ENCODE peak calls at places on chromosome 12, in six cellular contexts. H is transverse colon, U is K562, O is ovary, C is A549, P is suprapubic skin. B is an unnamed sample.

GRCh38 chr12:29103539-29103974 is 45.5 kb upstream of the FAR2 start:
- DNase-seq in H (peak), U (no peak), O (no peak), C (no peak), P (no peak), B (no peak)

GRCh38 chr12:3185260-3185870 is 108.2 kb downstream of the TSPAN9 start:
- DNase-seq in H (no peak), U (no peak), O (no peak), C (no peak), P (no peak), B (no peak)

GRCh38 chr12:52608161-52608560 is 6.9 kb upstream of the KRT72 start:
- DNase-seq in H (no peak), U (no peak), O (no peak), C (no peak), P (no peak), B (no peak)

GRCh38 chr12:115752151-115752550 is 525.3 kb downstream of the MED13L start:
- DNase-seq in H (no peak), U (no peak), O (no peak), C (no peak), P (no peak), B (no peak)

GRCh38 chr12:119710374-119710773 is 42.4 kb downstream of the PRKAB1 start:
- DNase-seq in H (no peak), U (no peak), O (no peak), C (no peak), P (no peak), B (no peak)

GRCh38 chr12:81359736-81360135 is 281.9 kb downstream of the ACSS3 start:
- DNase-seq in H (no peak), U (no peak), O (no peak), C (no peak), P (no peak), B (no peak)

GRCh38 chr12:96220902-96221301 is 26.7 kb downstream of the ELK3 start:
- DNase-seq in H (no peak), U (no peak), O (no peak), C (no peak), P (no peak), B (no peak)

GRCh38 chr12:1931642-1932041 is 13.2 kb upstream of the CACNA2D4 start:
- DNase-seq in H (no peak), U (no peak), O (no peak), C (no peak), P (no peak), B (no peak)

GRCh38 chr12:96698965-96699364 is 208.1 kb upstream of the NEDD1 start:
- DNase-seq in H (peak), U (peak), O (no peak), C (peak), P (no peak), B (no peak)

GRCh38 chr12:43336962-43337555 is 214.9 kb downstream of the ADAMTS20 start:
- DNase-seq in H (no peak), U (peak), O (no peak), C (peak), P (no peak), B (no peak)

GRCh38 chr12:82650627-82651337 is 35.9 kb upstream of the TMTC2 start:
- DNase-seq in H (peak), U (peak), O (no peak), C (peak), P (no peak), B (no peak)

GRCh38 chr12:107429006-107429698 is 256.4 kb upstream of the PWP1 start:
- DNase-seq in H (peak), U (no peak), O (no peak), C (no peak), P (no peak), B (no peak)

GRCh38 chr12:6608592-6609311 is 1.6 kb upstream of the CHD4 start:
- DNase-seq in H (no peak), U (peak), O (peak), C (peak), P (peak), B (peak)

GRCh38 chr12:121866331-121866730 is 7.7 kb upstream of the HPD start:
- DNase-seq in H (no peak), U (no peak), O (no peak), C (no peak), P (no peak), B (no peak)

GRCh38 chr12:75087656-75088055 is 122.0 kb downstream of the KCNC2 start:
- DNase-seq in H (no peak), U (no peak), O (no peak), C (peak), P (no peak), B (no peak)

GRCh38 chr12:54038760-54039414 is 6.0 kb downstream of the HOXC5 start:
- DNase-seq in H (no peak), U (no peak), O (peak), C (no peak), P (peak), B (no peak)

GRCh38 chr12:121926874-121927706 is 8.7 kb downstream of the CFAP251 start:
- DNase-seq in H (no peak), U (peak), O (no peak), C (no peak), P (no peak), B (no peak)

GRCh38 chr12:103590271-103590670 is 3.2 kb downstream of the STAB2 start:
- DNase-seq in H (no peak), U (no peak), O (no peak), C (no peak), P (no peak), B (no peak)

GRCh38 chr12:30753761-30754382 is 879 bp downstream of the CAPRIN2 start:
- DNase-seq in H (no peak), U (peak), O (no peak), C (peak), P (no peak), B (no peak)

GRCh38 chr12:111430418-111431353 is 25.0 kb downstream of the SH2B3 start:
- DNase-seq in H (no peak), U (no peak), O (no peak), C (no peak), P (no peak), B (no peak)

GRCh38 chr12:40819427-40820108 is 127.3 kb downstream of the CNTN1 start:
- DNase-seq in H (no peak), U (no peak), O (no peak), C (peak), P (no peak), B (peak)

GRCh38 chr12:124159655-124160054 is 135.2 kb upstream of the RFLNA start:
- DNase-seq in H (peak), U (no peak), O (peak), C (no peak), P (no peak), B (no peak)

GRCh38 chr12:43760396-43760795 is 1.6 kb downstream of the IRAK4 start:
- DNase-seq in H (no peak), U (peak), O (no peak), C (no peak), P (no peak), B (no peak)

GRCh38 chr12:132146098-132146497 is 1.8 kb downstream of the NOC4L start:
- DNase-seq in H (no peak), U (no peak), O (no peak), C (no peak), P (no peak), B (no peak)

GRCh38 chr12:132142679-132143327 is 1.3 kb downstream of the DDX51 start:
- DNase-seq in H (no peak), U (no peak), O (no peak), C (no peak), P (no peak), B (no peak)

GRCh38 chr12:132143328-132144071 is 619 bp downstream of the DDX51 start:
- DNase-seq in H (no peak), U (peak), O (no peak), C (no peak), P (no peak), B (no peak)

GRCh38 chr12:132145334-132145733 is 1.1 kb downstream of the NOC4L start:
- DNase-seq in H (no peak), U (no peak), O (no peak), C (no peak), P (no peak), B (no peak)

GRCh38 chr12:132144115-132145071 is at the start of the genes DDX51 and NOC4L:
- DNase-seq in H (peak), U (peak), O (peak), C (peak), P (peak), B (peak)
- TF ChIP-seq EP300 in H (no peak), U (peak), O (no peak), C (no peak), P (no peak), B (no peak)

GRCh38 chr12:89707992-89708792 is 446 bp downstream of the ATP2B1 start:
- DNase-seq in H (peak), U (peak), O (peak), C (peak), P (peak), B (peak)

GRCh38 chr12:89706551-89707348 is 1.9 kb downstream of the ATP2B1 start:
- DNase-seq in H (no peak), U (no peak), O (peak), C (peak), P (peak), B (peak)

GRCh38 chr12:89708793-89709156 is at the start of gene ATP2B1:
- DNase-seq in H (peak), U (peak), O (peak), C (peak), P (peak), B (peak)

GRCh38 chr12:89709157-89709993 is 737 bp upstream of the ATP2B1 start:
- DNase-seq in H (peak), U (peak), O (peak), C (peak), P (peak), B (peak)

DNA sequence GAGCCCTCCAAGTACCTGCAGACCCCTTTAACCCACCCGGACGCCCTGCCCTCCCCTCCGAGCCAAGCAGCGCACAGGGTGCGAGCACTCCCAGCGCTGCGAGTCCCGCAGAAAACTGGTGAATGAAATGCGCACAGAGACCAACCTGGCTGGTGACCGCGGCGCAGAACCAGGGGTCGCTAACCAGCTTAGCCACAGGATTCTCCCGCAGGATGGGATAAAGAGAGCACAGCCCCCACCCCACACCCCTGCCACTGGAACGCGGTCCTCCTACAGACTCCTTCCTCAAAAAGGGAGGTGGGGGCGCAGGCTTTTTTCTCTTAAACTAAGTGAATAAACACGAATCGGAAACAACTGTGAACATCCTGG is 1.0 kb downstream of the ATP2B1 start:
- DNase-seq in H (peak), U (peak), O (no peak), C (no peak), P (peak), B (no peak)
- TF ChIP-seq CTCF in H (no peak), U (no peak), O (no peak), C (no peak), P (no peak), B (no peak)

GRCh38 chr12:79690606-79691298 is at the start of gene PAWR:
- DNase-seq in H (peak), U (no peak), O (peak), C (peak), P (peak), B (peak)

GRCh38 chr12:79689041-79689476 is 1.7 kb downstream of the PAWR start:
- DNase-seq in H (no peak), U (no peak), O (no peak), C (peak), P (no peak), B (no peak)

GRCh38 chr12:79690156-79690605 is 583 bp downstream of the PAWR start:
- DNase-seq in H (no peak), U (no peak), O (peak), C (peak), P (peak), B (no peak)

GRCh38 chr12:79688376-79689040 is 2.3 kb downstream of the PAWR start:
- DNase-seq in H (no peak), U (no peak), O (no peak), C (no peak), P (no peak), B (no peak)

GRCh38 chr12:79689477-79690155 is 1.1 kb downstream of the PAWR start:
- DNase-seq in H (peak), U (no peak), O (peak), C (peak), P (peak), B (no peak)
- TF ChIP-seq POLR2A in H (peak), U (no peak), O (no peak), C (no peak), P (no peak), B (no peak)

GRCh38 chr12:32155041-32155440 is 48.4 kb downstream of the BICD1 start:
- DNase-seq in H (no peak), U (no peak), O (no peak), C (no peak), P (no peak), B (no peak)

GRCh38 chr12:32149489-32149888 is 42.8 kb downstream of the BICD1 start:
- DNase-seq in H (no peak), U (no peak), O (no peak), C (no peak), P (no peak), B (no peak)

GRCh38 chr12:32151552-32151951 is 44.9 kb downstream of the BICD1 start:
- DNase-seq in H (no peak), U (no peak), O (no peak), C (no peak), P (no peak), B (no peak)

GRCh38 chr12:32148372-32148771 is 41.7 kb downstream of the BICD1 start:
- DNase-seq in H (no peak), U (no peak), O (no peak), C (peak), P (no peak), B (no peak)

GRCh38 chr12:32151081-32151480 is 44.4 kb downstream of the BICD1 start:
- DNase-seq in H (no peak), U (no peak), O (no peak), C (no peak), P (no peak), B (no peak)
- TF ChIP-seq EP300 in H (no peak), U (no peak), O (no peak), C (no peak), P (no peak), B (no peak)

GRCh38 chr12:12070149-12070548 is 590 bp upstream of the BCL2L14 start:
- DNase-seq in H (peak), U (no peak), O (no peak), C (no peak), P (no peak), B (no peak)

GRCh38 chr12:12072064-12072760 is 1.5 kb downstream of the BCL2L14 start:
- DNase-seq in H (peak), U (no peak), O (no peak), C (no peak), P (no peak), B (no peak)

GRCh38 chr12:12070674-12071661 is at the start of gene BCL2L14:
- DNase-seq in H (peak), U (no peak), O (no peak), C (no peak), P (no peak), B (no peak)
- TF ChIP-seq CTCF in H (no peak), U (no peak), O (no peak), C (no peak), P (no peak), B (no peak)